ENCODE peak calls at places on chromosomes 16 and 17, in five cellular contexts. One of them, this sample, is unnamed.
A peak's percentile ranks its signal among the peaks of the same experiment; 100 is the strongest.

GRCh38 chr16:22375117-22375962 is 921 bp upstream of the CDR2 start:
- DNase-seq in K562: no peak
- DNase-seq in breast epithelium: no peak
- DNase-seq in IMR-90: no peak
- DNase-seq in cardiac muscle cell: peak; percentile 20
- DNase-seq in this sample: peak; percentile 12

GRCh38 chr16:14070877-14071575 is at the start of gene MRTFB:
- DNase-seq in K562: peak; percentile 90
- DNase-seq in breast epithelium: peak; percentile 78
- DNase-seq in IMR-90: peak; percentile 27
- DNase-seq in cardiac muscle cell: peak; percentile 88
- DNase-seq in this sample: peak; percentile 87

GRCh38 chr17:45976755-45977505 is 22.1 kb upstream of the STH start:
- DNase-seq in K562: peak; percentile 93
- DNase-seq in breast epithelium: no peak
- DNase-seq in IMR-90: peak; percentile 22
- DNase-seq in cardiac muscle cell: peak; percentile 15
- DNase-seq in this sample: no peak

GRCh38 chr16:85166699-85167588 is 54.7 kb upstream of the CIBAR2 start:
- DNase-seq in K562: no peak
- DNase-seq in breast epithelium: no peak
- DNase-seq in IMR-90: no peak
- DNase-seq in cardiac muscle cell: no peak
- DNase-seq in this sample: peak; percentile 67

GRCh38 chr17:48016112-48016511 is 21.5 kb downstream of the COPZ2 start:
- DNase-seq in K562: peak; percentile 37
- DNase-seq in breast epithelium: no peak
- DNase-seq in IMR-90: peak; percentile 86
- DNase-seq in cardiac muscle cell: no peak
- DNase-seq in this sample: no peak

GRCh38 chr16:82181456-82182185 is 11.6 kb upstream of the MPHOSPH6 start:
- DNase-seq in K562: no peak
- DNase-seq in breast epithelium: no peak
- DNase-seq in IMR-90: no peak
- DNase-seq in cardiac muscle cell: no peak
- DNase-seq in this sample: no peak

GRCh38 chr17:4850236-4850635 is 17.1 kb downstream of the MINK1 start:
- DNase-seq in K562: no peak
- DNase-seq in breast epithelium: no peak
- DNase-seq in IMR-90: no peak
- DNase-seq in cardiac muscle cell: no peak
- DNase-seq in this sample: no peak

GRCh38 chr16:58582971-58583765 is 46.5 kb downstream of the CNOT1 start:
- DNase-seq in K562: no peak
- DNase-seq in breast epithelium: no peak
- DNase-seq in IMR-90: no peak
- DNase-seq in cardiac muscle cell: no peak
- DNase-seq in this sample: no peak

GRCh38 chr17:74125160-74125559 is 78.3 kb upstream of the RPL38 start:
- DNase-seq in K562: no peak
- DNase-seq in breast epithelium: no peak
- DNase-seq in IMR-90: no peak
- DNase-seq in cardiac muscle cell: no peak
- DNase-seq in this sample: no peak

GRCh38 chr17:80790021-80790765 is 201.4 kb upstream of the CHMP6 start:
- DNase-seq in K562: no peak
- DNase-seq in breast epithelium: peak; percentile 42
- DNase-seq in IMR-90: no peak
- DNase-seq in cardiac muscle cell: no peak
- DNase-seq in this sample: no peak

GRCh38 chr17:19502517-19502916 is 31.1 kb upstream of the SLC47A1 start:
- DNase-seq in K562: no peak
- DNase-seq in breast epithelium: peak; percentile 14
- DNase-seq in IMR-90: no peak
- DNase-seq in cardiac muscle cell: no peak
- DNase-seq in this sample: no peak

GRCh38 chr17:51107666-51108227 is 12.9 kb downstream of the SPAG9 start:
- DNase-seq in K562: no peak
- DNase-seq in breast epithelium: no peak
- DNase-seq in IMR-90: no peak
- DNase-seq in cardiac muscle cell: no peak
- DNase-seq in this sample: no peak

GRCh38 chr17:83037084-83037950 is 42.1 kb upstream of the METRNL start:
- DNase-seq in K562: no peak
- DNase-seq in breast epithelium: no peak
- DNase-seq in IMR-90: no peak
- DNase-seq in cardiac muscle cell: no peak
- DNase-seq in this sample: no peak

GRCh38 chr16:25066747-25067631 is 44.6 kb upstream of the LCMT1 start:
- DNase-seq in K562: peak; percentile 95
- DNase-seq in breast epithelium: peak; percentile 86
- DNase-seq in IMR-90: peak; percentile 61
- DNase-seq in cardiac muscle cell: peak; percentile 79
- DNase-seq in this sample: peak; percentile 85

GRCh38 chr17:73155410-73156165 is 9.2 kb upstream of the SSTR2 start:
- DNase-seq in K562: no peak
- DNase-seq in breast epithelium: no peak
- DNase-seq in IMR-90: no peak
- DNase-seq in cardiac muscle cell: no peak
- DNase-seq in this sample: no peak

GRCh38 chr16:80274576-80275191 is 266.1 kb upstream of the DYNLRB2 start:
- DNase-seq in K562: no peak
- DNase-seq in breast epithelium: no peak
- DNase-seq in IMR-90: peak; percentile 81
- DNase-seq in cardiac muscle cell: no peak
- DNase-seq in this sample: no peak

GRCh38 chr16:86573215-86573614 is 5.1 kb upstream of the FOXL1 start:
- DNase-seq in K562: no peak
- DNase-seq in breast epithelium: no peak
- DNase-seq in IMR-90: no peak
- DNase-seq in cardiac muscle cell: no peak
- DNase-seq in this sample: no peak

GRCh38 chr17:47999612-48000011 is 28.7 kb downstream of the CDK5RAP3 start:
- DNase-seq in K562: no peak
- DNase-seq in breast epithelium: no peak
- DNase-seq in IMR-90: peak; percentile 72
- DNase-seq in cardiac muscle cell: no peak
- DNase-seq in this sample: no peak

GRCh38 chr16:2042666-2043295 is 4.9 kb downstream of the NTHL1 start:
- DNase-seq in K562: peak; percentile 61
- DNase-seq in breast epithelium: no peak
- DNase-seq in IMR-90: no peak
- DNase-seq in cardiac muscle cell: no peak
- DNase-seq in this sample: no peak

GRCh38 chr16:81846105-81846504 is 67.0 kb downstream of the PLCG2 start:
- DNase-seq in K562: no peak
- DNase-seq in breast epithelium: no peak
- DNase-seq in IMR-90: no peak
- DNase-seq in cardiac muscle cell: no peak
- DNase-seq in this sample: no peak

GRCh38 chr17:55567240-55568216 is 56.3 kb upstream of the SMIM36 start:
- DNase-seq in K562: peak; percentile 70
- DNase-seq in breast epithelium: no peak
- DNase-seq in IMR-90: no peak
- DNase-seq in cardiac muscle cell: peak; percentile 32
- DNase-seq in this sample: no peak

DNA sequence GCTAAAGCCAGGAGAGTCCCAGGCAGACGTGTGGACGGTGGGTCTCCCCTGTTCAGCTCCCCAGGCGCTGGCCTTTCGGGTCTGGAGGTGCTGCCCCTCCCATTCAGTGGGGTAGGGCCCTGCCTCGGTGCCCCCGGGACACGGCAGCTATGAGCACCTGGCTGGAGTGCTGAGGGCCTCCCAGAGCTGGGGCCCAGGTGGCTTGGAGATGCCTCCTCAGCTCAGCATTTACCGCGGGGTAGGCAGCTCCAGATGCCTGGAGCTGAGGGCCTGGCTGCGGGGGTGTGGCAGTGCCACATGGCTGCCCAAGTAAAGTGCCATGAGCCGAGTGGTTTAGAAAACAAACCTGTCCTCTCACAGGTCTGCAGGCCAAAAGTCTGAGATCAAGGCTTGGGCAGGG is 19.5 kb downstream of the SOX8 start:
- DNase-seq in K562: no peak
- DNase-seq in breast epithelium: no peak
- DNase-seq in IMR-90: no peak
- DNase-seq in cardiac muscle cell: no peak
- DNase-seq in this sample: no peak
- H3K4me1 ChIP-seq in K562: no peaks in the 10 kb centered on the region
- H3K4me1 ChIP-seq in breast epithelium: no peaks in the 10 kb centered on the region
- H3K4me1 ChIP-seq in IMR-90: peaks cover 7% of the 10 kb centered on the region
- H3K4me1 ChIP-seq in cardiac muscle cell: no peaks in the 10 kb centered on the region
- H3K4me1 ChIP-seq in this sample: no peaks in the 10 kb centered on the region

GRCh38 chr17:66466421-66466820 is 164.0 kb downstream of the PRKCA start:
- DNase-seq in K562: no peak
- DNase-seq in breast epithelium: no peak
- DNase-seq in IMR-90: no peak
- DNase-seq in cardiac muscle cell: no peak
- DNase-seq in this sample: no peak
- H3K27ac ChIP-seq in K562: no peak overlapping the region
- H3K27ac ChIP-seq in breast epithelium: no peak overlapping the region
- H3K27ac ChIP-seq in IMR-90: peak overlapping the region; percentile 98
- H3K27ac ChIP-seq in cardiac muscle cell: no peak overlapping the region
- H3K27ac ChIP-seq in this sample: no peak overlapping the region

GRCh38 chr16:28616636-28617035 is 6.8 kb upstream of the SULT1A1 start:
- DNase-seq in K562: no peak
- DNase-seq in breast epithelium: no peak
- DNase-seq in IMR-90: no peak
- DNase-seq in cardiac muscle cell: no peak
- DNase-seq in this sample: no peak
- H3K4me1 ChIP-seq in K562: no peaks in the 10 kb centered on the region
- H3K4me1 ChIP-seq in breast epithelium: no peaks in the 10 kb centered on the region
- H3K4me1 ChIP-seq in IMR-90: no peaks in the 10 kb centered on the region
- H3K4me1 ChIP-seq in cardiac muscle cell: peaks cover 6% of the 10 kb centered on the region
- H3K4me1 ChIP-seq in this sample: peaks cover 3% of the 10 kb centered on the region

GRCh38 chr17:68606451-68607307 is 5.5 kb upstream of the FAM20A start:
- DNase-seq in K562: no peak
- DNase-seq in breast epithelium: no peak
- DNase-seq in IMR-90: no peak
- DNase-seq in cardiac muscle cell: no peak
- DNase-seq in this sample: no peak

GRCh38 chr17:68603027-68603426 is 1.9 kb upstream of the FAM20A start:
- DNase-seq in K562: no peak
- DNase-seq in breast epithelium: no peak
- DNase-seq in IMR-90: no peak
- DNase-seq in cardiac muscle cell: no peak
- DNase-seq in this sample: no peak

GRCh38 chr17:68603663-68604062 is 2.5 kb upstream of the FAM20A start:
- DNase-seq in K562: no peak
- DNase-seq in breast epithelium: no peak
- DNase-seq in IMR-90: no peak
- DNase-seq in cardiac muscle cell: no peak
- DNase-seq in this sample: no peak

GRCh38 chr17:68608515-68609130 is 7.5 kb upstream of the FAM20A start:
- DNase-seq in K562: no peak
- DNase-seq in breast epithelium: no peak
- DNase-seq in IMR-90: no peak
- DNase-seq in cardiac muscle cell: no peak
- DNase-seq in this sample: no peak

DNA sequence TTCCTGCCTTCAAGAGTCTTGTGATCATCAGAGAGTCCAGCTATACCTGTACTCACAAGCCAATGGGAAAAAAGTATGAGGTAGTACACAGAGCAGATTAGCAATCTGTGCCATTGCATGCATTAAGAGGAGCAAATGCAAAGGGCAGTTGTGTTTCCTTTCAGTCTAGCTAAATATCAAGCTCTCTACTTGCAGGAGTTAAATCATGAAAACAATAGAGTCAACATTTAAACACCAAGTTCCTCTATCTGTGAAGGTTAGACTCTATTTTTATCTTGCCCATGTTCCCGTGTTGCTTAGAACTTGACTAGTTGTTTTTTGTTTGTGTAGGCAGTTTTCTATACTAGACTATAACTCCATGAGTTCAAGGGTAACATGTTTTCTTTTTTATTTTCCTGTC is 4.7 kb upstream of the FAM20A start:
- DNase-seq in K562: no peak
- DNase-seq in breast epithelium: no peak
- DNase-seq in IMR-90: no peak
- DNase-seq in cardiac muscle cell: no peak
- DNase-seq in this sample: no peak
- H3K27ac ChIP-seq in K562: no peak overlapping the region
- H3K27ac ChIP-seq in breast epithelium: no peak overlapping the region
- H3K27ac ChIP-seq in IMR-90: no peak overlapping the region
- H3K27ac ChIP-seq in cardiac muscle cell: no peak overlapping the region
- H3K27ac ChIP-seq in this sample: peak overlapping the region; percentile 13

DNA sequence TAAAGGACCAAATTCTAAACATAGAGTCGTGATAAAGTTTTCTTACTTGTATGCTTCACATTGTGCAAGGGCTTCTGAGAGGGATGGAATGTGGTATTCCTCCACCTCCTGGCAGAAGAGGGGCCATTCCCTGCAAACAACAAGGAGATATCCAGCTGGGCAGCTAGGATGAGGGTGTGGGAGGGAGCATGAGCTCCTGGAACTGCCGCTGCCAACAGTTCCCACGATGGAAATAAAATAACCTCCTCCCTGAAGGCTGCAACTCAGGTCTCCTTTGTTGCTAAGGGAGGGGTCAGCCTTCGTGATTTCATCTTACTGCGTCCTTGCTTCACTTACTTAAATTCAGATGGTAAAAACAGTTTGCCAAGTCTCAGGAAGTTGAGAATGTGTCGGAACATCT is 15.6 kb downstream of the PLEKHG4 start:
- DNase-seq in K562: no peak
- DNase-seq in breast epithelium: no peak
- DNase-seq in IMR-90: peak; percentile 69
- DNase-seq in cardiac muscle cell: no peak
- DNase-seq in this sample: no peak
- H3K4me1 ChIP-seq in K562: no peaks in the 10 kb centered on the region
- H3K4me1 ChIP-seq in breast epithelium: no peaks in the 10 kb centered on the region
- H3K4me1 ChIP-seq in IMR-90: peaks cover 31% of the 10 kb centered on the region
- H3K4me1 ChIP-seq in cardiac muscle cell: no peaks in the 10 kb centered on the region
- H3K4me1 ChIP-seq in this sample: no peaks in the 10 kb centered on the region

GRCh38 chr17:77602062-77602746 is 356.3 kb upstream of the TNRC6C start:
- DNase-seq in K562: no peak
- DNase-seq in breast epithelium: no peak
- DNase-seq in IMR-90: peak; percentile 29
- DNase-seq in cardiac muscle cell: peak; percentile 48
- DNase-seq in this sample: peak; percentile 35
- H3K27ac ChIP-seq in K562: no peak overlapping the region
- H3K27ac ChIP-seq in breast epithelium: peak overlapping the region; percentile 93
- H3K27ac ChIP-seq in IMR-90: no peak overlapping the region
- H3K27ac ChIP-seq in cardiac muscle cell: peak overlapping the region; percentile 80
- H3K27ac ChIP-seq in this sample: peak overlapping the region; percentile 56